ENCODE peak calls at places on chromosomes 3 and 15, in seven cellular contexts. Y, T, Q, E, G, O and B are unnamed samples. For H3K4me1, the result is how much of the 10 kb centered on the place peaks cover.

GRCh38 chr3:138046955-138047354 is 37.0 kb downstream of the CLDN18 start:
- DNase-seq in T (no peak), Q (no peak), Y (no peak), G (no peak), E (no peak), O (no peak), B (no peak)

GRCh38 chr3:156820687-156821070 is 5.5 kb upstream of the LEKR1 start:
- DNase-seq in Y (no peak), O (no peak), E (no peak), G (no peak), Q (no peak), T (no peak), B (no peak)

GRCh38 chr3:138173769-138174420 is 826 bp downstream of the DBR1 start:
- DNase-seq in T (no peak), E (peak), Q (no peak), Y (no peak), O (no peak), G (no peak), B (no peak)

GRCh38 chr3:54999159-54999558 is 71.3 kb upstream of the LRTM1 start:
- DNase-seq in T (peak), Q (no peak), E (peak), O (no peak), Y (no peak), G (no peak), B (no peak)

GRCh38 chr3:149615731-149616221 is 42.0 kb downstream of the WWTR1 start:
- DNase-seq in Y (no peak), E (no peak), O (no peak), T (peak), G (no peak), Q (no peak), B (no peak)

GRCh38 chr15:48191574-48192225 is at the start of gene CTXN2:
- DNase-seq in Y (no peak), E (peak), Q (no peak), T (no peak), O (no peak), G (no peak), B (no peak)

GRCh38 chr3:171011109-171011508 is 15.4 kb downstream of the SLC2A2 start:
- DNase-seq in G (no peak), O (no peak), T (no peak), Y (no peak), Q (no peak), E (no peak), B (no peak)

GRCh38 chr3:67349551-67350174 is 304.7 kb downstream of the SUCLG2 start:
- DNase-seq in G (no peak), E (peak), O (no peak), T (peak), Y (no peak), Q (no peak), B (no peak)

GRCh38 chr15:36936652-36937051 is 163.7 kb downstream of the MEIS2 start:
- DNase-seq in O (no peak), T (peak), G (no peak), Q (no peak), Y (no peak), E (peak), B (no peak)

GRCh38 chr3:19270471-19270870 is 122.2 kb downstream of the KCNH8 start:
- DNase-seq in O (no peak), E (no peak), Q (no peak), Y (no peak), T (no peak), G (no peak), B (no peak)

GRCh38 chr3:197791120-197792018 is at the start of gene LRCH3:
- DNase-seq in O (peak), Y (peak), E (peak), G (peak), Q (peak), T (peak), B (peak)

GRCh38 chr15:53835309-53835708 is 75.8 kb upstream of the WDR72 start:
- DNase-seq in Y (no peak), O (no peak), T (no peak), G (no peak), Q (no peak), E (no peak), B (no peak)

GRCh38 chr15:51004103-51004536 is 90.6 kb downstream of the TNFAIP8L3 start:
- DNase-seq in E (peak), G (no peak), Y (no peak), T (peak), O (no peak), Q (no peak), B (no peak)

GRCh38 chr15:25183581-25184330 is 229.0 kb downstream of the SNRPN start:
- DNase-seq in T (no peak), O (peak), E (no peak), Y (peak), G (peak), Q (no peak), B (no peak)

GRCh38 chr3:178352300-178353021 is 183.8 kb upstream of the KCNMB2 start:
- DNase-seq in O (no peak), E (peak), G (no peak), T (peak), Y (no peak), Q (no peak), B (no peak)

GRCh38 chr3:175713263-175713662 is 854.1 kb downstream of the NAALADL2 start:
- DNase-seq in Y (no peak), E (no peak), Q (no peak), T (peak), G (no peak), O (no peak), B (no peak)

GRCh38 chr3:105365536-105366301 is 990 bp upstream of the ALCAM start:
- DNase-seq in T (peak), Q (no peak), G (no peak), E (peak), O (no peak), Y (no peak), B (no peak)

GRCh38 chr3:38637906-38638305 is 11.6 kb downstream of the SCN5A start:
- DNase-seq in Q (no peak), G (no peak), T (no peak), E (no peak), Y (no peak), O (no peak), B (no peak)

GRCh38 chr3:56484525-56485024 is 16.3 kb upstream of the ERC2 start:
- DNase-seq in E (no peak), Y (no peak), Q (no peak), T (no peak), O (no peak), G (no peak), B (no peak)

GRCh38 chr3:62954579-62954978 is 79.4 kb upstream of the CADPS start:
- DNase-seq in G (no peak), E (no peak), O (no peak), Q (no peak), Y (no peak), T (no peak), B (no peak)

GRCh38 chr15:64897345-64897985 is 14.2 kb upstream of the ANKDD1A start:
- DNase-seq in E (peak), G (peak), O (peak), Y (peak), T (peak), Q (no peak), B (peak)

GRCh38 chr3:122948398-122948797 is 79.2 kb downstream of the SEMA5B start:
- DNase-seq in G (no peak), Y (peak), O (no peak), T (no peak), Q (no peak), E (no peak), B (no peak)

GRCh38 chr3:4750306-4751056 is 228.8 kb upstream of the BHLHE40 start:
- DNase-seq in G (no peak), Y (no peak), E (no peak), Q (peak), O (peak), T (peak), B (no peak)

GRCh38 chr3:72186485-72186864 is 401.5 kb upstream of the PROK2 start:
- DNase-seq in G (no peak), Q (no peak), T (peak), E (peak), Y (no peak), O (no peak), B (no peak)

GRCh38 chr15:99029358-99029871 is 21.8 kb upstream of the PGPEP1L start:
- DNase-seq in G (peak), Y (no peak), O (no peak), T (no peak), Q (no peak), E (no peak), B (peak)

GRCh38 chr3:10421996-10422395 is 83.4 kb downstream of the ATP2B2 start:
- DNase-seq in Y (no peak), T (no peak), O (no peak), Q (no peak), G (no peak), E (no peak), B (no peak)

GRCh38 chr15:68672781-68673205 is 94.0 kb downstream of the CORO2B start:
- DNase-seq in E (peak), Y (peak), O (no peak), Q (no peak), G (no peak), T (peak), B (no peak)

GRCh38 chr15:39680868-39681267 is 100.0 kb downstream of the THBS1 start:
- DNase-seq in Y (no peak), T (peak), E (no peak), O (no peak), Q (no peak), G (no peak), B (no peak)

GRCh38 chr3:13844911-13845310 is 35.0 kb downstream of the WNT7A start:
- DNase-seq in Q (no peak), G (no peak), Y (peak), T (no peak), E (no peak), O (no peak), B (no peak)

GRCh38 chr15:58732620-58733363 is 16.7 kb downstream of the ADAM10 start:
- DNase-seq in Y (no peak), E (no peak), G (no peak), T (no peak), Q (no peak), O (no peak), B (no peak)
- H3K4me1 ChIP-seq in Y (under half), E (under half), G (under half), T (under half), Q (under half), O (under half), B (half or more)

GRCh38 chr3:192706272-192706671 is 21.1 kb downstream of the FGF12 start:
- DNase-seq in O (no peak), Y (peak), Q (no peak), E (no peak), G (no peak), T (no peak), B (no peak)
- H3K27ac ChIP-seq in O (no peak), Y (peak), Q (no peak), E (no peak), G (no peak), T (no peak), B (peak)

GRCh38 chr3:12663936-12664908 is at the start of gene RAF1:
- DNase-seq in Q (peak), O (peak), E (peak), Y (peak), G (peak), T (peak), B (peak)

GRCh38 chr3:12662593-12663310 is 1.2 kb downstream of the RAF1 start:
- DNase-seq in Q (no peak), G (peak), Y (peak), O (peak), T (peak), E (peak), B (no peak)

GRCh38 chr3:12663311-12663935 is 494 bp downstream of the RAF1 start:
- DNase-seq in T (no peak), G (peak), Y (no peak), O (peak), E (peak), Q (peak), B (no peak)

GRCh38 chr3:12660196-12660595 is 3.7 kb downstream of the RAF1 start:
- DNase-seq in T (no peak), Y (peak), G (no peak), E (no peak), O (no peak), Q (no peak), B (no peak)

DNA sequence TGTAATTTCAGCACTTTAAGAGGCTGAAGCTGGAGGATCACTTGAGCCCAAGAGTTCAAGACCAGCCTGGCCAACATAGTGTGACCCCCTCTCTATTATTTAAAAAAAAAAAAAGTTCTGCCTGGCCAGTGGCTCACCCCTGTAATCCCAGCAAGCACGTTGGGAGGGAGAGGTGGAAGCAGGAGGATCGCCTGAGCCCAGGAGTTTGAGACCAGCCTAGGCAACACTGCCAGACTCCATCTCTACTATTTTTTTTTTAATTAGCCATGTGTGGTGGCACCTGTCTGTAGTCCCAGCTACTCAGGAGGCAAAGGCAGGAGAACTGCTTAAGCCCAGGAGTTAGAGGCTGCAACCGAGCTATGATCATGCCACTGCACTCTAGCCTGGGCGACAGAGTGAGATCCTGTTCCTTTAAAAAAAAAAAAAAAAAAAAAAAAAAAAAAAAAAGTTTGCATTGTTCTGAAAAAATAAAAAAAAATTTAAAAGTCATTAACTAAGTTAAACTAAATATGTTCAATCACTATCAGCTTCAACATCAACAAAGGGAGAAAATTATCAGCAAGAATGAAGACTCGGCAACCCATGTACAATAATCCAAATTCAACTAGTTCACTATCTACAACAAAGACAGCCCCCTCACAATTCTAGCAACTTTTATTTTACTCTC is 1.9 kb downstream of the RAF1 start:
- DNase-seq in O (no peak), E (no peak), G (no peak), Y (peak), T (no peak), Q (no peak), B (peak)
- H3K4me1 ChIP-seq in O (under half), E (under half), G (half or more), Y (under half), T (under half), Q (under half), B (under half)

GRCh38 chr3:146403792-146404191 is 65.6 kb downstream of the PLSCR2 start:
- DNase-seq in E (no peak), O (no peak), Q (no peak), G (no peak), Y (no peak), T (no peak), B (no peak)
- H3K27ac ChIP-seq in E (no peak), O (no peak), Q (no peak), G (no peak), Y (no peak), T (no peak), B (no peak)